ENCODE peak calls at places on chromosomes 6 and 20, in seven cellular contexts. K is HCT116, G is HepG2, J is K562, T is GM12878, F is H1, E is SK-N-SH. Q is an unnamed sample.

GRCh38 chr6:143427109-143427817 is 23.2 kb downstream of the ADAT2 start:
- DNase-seq in K (no peak), G (peak), J (peak), T (no peak), F (peak), E (peak), Q (peak)

GRCh38 chr20:46752639-46753235 is 43.3 kb downstream of the SLC2A10 start:
- DNase-seq in K (no peak), G (peak), J (peak), T (no peak), F (no peak), E (peak), Q (no peak)

GRCh38 chr6:169237496-169238134 is 16.0 kb downstream of the THBS2 start:
- DNase-seq in K (no peak), G (no peak), J (no peak), T (no peak), F (no peak), E (no peak), Q (no peak)

GRCh38 chr6:5204340-5204739 is 56.4 kb downstream of the LYRM4 start:
- DNase-seq in K (no peak), G (no peak), J (no peak), T (no peak), F (no peak), E (no peak), Q (no peak)

GRCh38 chr20:32325706-32326506 is 32.2 kb upstream of the ASXL1 start:
- DNase-seq in K (peak), G (peak), J (peak), T (no peak), F (no peak), E (no peak), Q (peak)

GRCh38 chr20:59459586-59459985 is 144.8 kb upstream of the PHACTR3 start:
- DNase-seq in K (no peak), G (no peak), J (no peak), T (no peak), F (no peak), E (no peak), Q (no peak)

GRCh38 chr20:22866757-22867425 is 168.2 kb upstream of the SSTR4 start:
- DNase-seq in K (no peak), G (no peak), J (no peak), T (no peak), F (no peak), E (no peak), Q (no peak)

GRCh38 chr20:32960222-32960518 is 44.1 kb downstream of the SUN5 start:
- DNase-seq in K (no peak), G (no peak), J (no peak), T (no peak), F (no peak), E (no peak), Q (no peak)

GRCh38 chr6:37137881-37138568 is 31.9 kb upstream of the PIM1 start:
- DNase-seq in K (no peak), G (peak), J (no peak), T (no peak), F (peak), E (no peak), Q (no peak)

GRCh38 chr20:36225666-36226065 is 10.6 kb upstream of the AAR2 start:
- DNase-seq in K (no peak), G (no peak), J (no peak), T (no peak), F (no peak), E (no peak), Q (no peak)

GRCh38 chr6:139882234-139882633 is 507.8 kb upstream of the CITED2 start:
- DNase-seq in K (no peak), G (no peak), J (peak), T (no peak), F (no peak), E (no peak), Q (no peak)

GRCh38 chr6:113858605-113859348 is 1.6 kb downstream of the MARCKS start:
- DNase-seq in K (peak), G (peak), J (peak), T (peak), F (peak), E (peak), Q (no peak)

GRCh38 chr6:10441655-10442009 is 26.8 kb upstream of the TFAP2A start:
- DNase-seq in K (no peak), G (no peak), J (no peak), T (no peak), F (no peak), E (no peak), Q (no peak)

GRCh38 chr20:373171-373890 is 7.2 kb upstream of the TRIB3 start:
- DNase-seq in K (peak), G (peak), J (peak), T (no peak), F (no peak), E (peak), Q (no peak)

GRCh38 chr6:105596284-105596755 is 193.4 kb upstream of the PREP start:
- DNase-seq in K (no peak), G (no peak), J (no peak), T (no peak), F (no peak), E (no peak), Q (peak)

GRCh38 chr20:6702144-6702543 is 65.3 kb upstream of the BMP2 start:
- DNase-seq in K (no peak), G (no peak), J (no peak), T (no peak), F (no peak), E (no peak), Q (no peak)

GRCh38 chr6:142474446-142475289 is 172.9 kb downstream of the ADGRG6 start:
- DNase-seq in K (peak), G (peak), J (peak), T (no peak), F (peak), E (peak), Q (peak)

GRCh38 chr20:25310268-25310920 is 62.5 kb downstream of the PYGB start:
- DNase-seq in K (peak), G (peak), J (peak), T (peak), F (no peak), E (peak), Q (peak)

GRCh38 chr6:69835414-69836179 is 30.8 kb upstream of the COL19A1 start:
- DNase-seq in K (peak), G (peak), J (peak), T (no peak), F (no peak), E (peak), Q (peak)

GRCh38 chr20:46563170-46563847 is 12.9 kb upstream of the OCSTAMP start:
- DNase-seq in K (no peak), G (no peak), J (peak), T (no peak), F (no peak), E (no peak), Q (no peak)

GRCh38 chr6:97215157-97215769 is 67.8 kb downstream of the MMS22L start:
- DNase-seq in K (peak), G (peak), J (peak), T (no peak), F (peak), E (peak), Q (peak)

GRCh38 chr6:77180367-77180766 is 282.9 kb downstream of the HTR1B start:
- DNase-seq in K (no peak), G (no peak), J (no peak), T (no peak), F (no peak), E (no peak), Q (no peak)

GRCh38 chr6:129112591-129112990 is 229.7 kb downstream of the LAMA2 start:
- DNase-seq in K (no peak), G (no peak), J (no peak), T (no peak), F (no peak), E (no peak), Q (no peak)

GRCh38 chr6:139539852-139540251 is 165.4 kb upstream of the CITED2 start:
- DNase-seq in K (peak), G (peak), J (no peak), T (no peak), F (peak), E (peak), Q (peak)

GRCh38 chr6:36131517-36132220 is 1.4 kb downstream of the MAPK13 start:
- DNase-seq in K (no peak), G (peak), J (peak), T (peak), F (no peak), E (peak), Q (no peak)

GRCh38 chr6:6057442-6058053 is 50.8 kb upstream of the NRN1 start:
- DNase-seq in K (peak), G (peak), J (peak), T (peak), F (no peak), E (peak), Q (peak)

GRCh38 chr6:42266542-42266941 is 48.9 kb upstream of the MRPS10 start:
- DNase-seq in K (no peak), G (no peak), J (no peak), T (no peak), F (no peak), E (no peak), Q (no peak)

GRCh38 chr6:105482227-105482839 is 79.5 kb upstream of the PREP start:
- DNase-seq in K (no peak), G (no peak), J (peak), T (no peak), F (no peak), E (no peak), Q (no peak)

GRCh38 chr6:63813531-63813930 is 177.9 kb downstream of the PHF3 start:
- DNase-seq in K (no peak), G (no peak), J (no peak), T (no peak), F (no peak), E (peak), Q (no peak)

GRCh38 chr6:33566182-33567084 is 13.6 kb downstream of the BAK1 start:
- DNase-seq in K (no peak), G (no peak), J (no peak), T (no peak), F (no peak), E (no peak), Q (no peak)

GRCh38 chr6:131754715-131755567 is 44.1 kb upstream of the CTAGE9 start:
- DNase-seq in K (no peak), G (peak), J (no peak), T (no peak), F (no peak), E (no peak), Q (peak)

GRCh38 chr6:135270676-135271536 is 89.8 kb downstream of the MYB start:
- DNase-seq in K (no peak), G (no peak), J (no peak), T (no peak), F (peak), E (no peak), Q (no peak)

GRCh38 chr6:11534561-11534960 is 3.0 kb upstream of the TMEM170B start:
- DNase-seq in K (no peak), G (peak), J (no peak), T (no peak), F (no peak), E (no peak), Q (no peak)

GRCh38 chr20:49349078-49349477 is 71.2 kb upstream of the ZNFX1 start:
- DNase-seq in K (no peak), G (no peak), J (no peak), T (no peak), F (no peak), E (no peak), Q (no peak)

GRCh38 chr6:154106251-154106650 is 67.2 kb downstream of the OPRM1 start:
- DNase-seq in K (no peak), G (no peak), J (no peak), T (no peak), F (no peak), E (no peak), Q (no peak)

GRCh38 chr6:36642913-36643817 is 35.3 kb upstream of the CDKN1A start:
- DNase-seq in K (no peak), G (peak), J (no peak), T (no peak), F (no peak), E (no peak), Q (no peak)

GRCh38 chr6:125277838-125278237 is 23.9 kb downstream of the HDDC2 start:
- DNase-seq in K (no peak), G (no peak), J (no peak), T (no peak), F (no peak), E (no peak), Q (no peak)

GRCh38 chr6:163956571-163957407 is 542.3 kb downstream of the QKI start:
- DNase-seq in K (peak), G (peak), J (peak), T (peak), F (peak), E (peak), Q (peak)

GRCh38 chr6:62150048-62150663 is 135.9 kb downstream of the KHDRBS2 start:
- DNase-seq in K (peak), G (peak), J (peak), T (no peak), F (no peak), E (peak), Q (peak)

GRCh38 chr6:158369241-158369640 is 57.0 kb downstream of the TULP4 start:
- DNase-seq in K (no peak), G (no peak), J (no peak), T (no peak), F (no peak), E (no peak), Q (no peak)
- TF ChIP-seq SIN3A in K (no peak), G (no peak), J (no peak), T (no peak), F (no peak), E (no peak), Q (no peak)

GRCh38 chr20:41748051-41748450 is 129.9 kb upstream of the CHD6 start:
- DNase-seq in K (no peak), G (no peak), J (no peak), T (no peak), F (no peak), E (no peak), Q (no peak)
- TF ChIP-seq SIN3A in K (no peak), G (no peak), J (no peak), T (no peak), F (no peak), E (no peak), Q (no peak)

GRCh38 chr20:52180167-52180840 is 11.3 kb downstream of the ZFP64 start:
- DNase-seq in K (no peak), G (no peak), J (no peak), T (no peak), F (no peak), E (no peak), Q (no peak)
- TF ChIP-seq SIN3A in K (no peak), G (no peak), J (no peak), T (no peak), F (no peak), E (no peak), Q (no peak)

GRCh38 chr6:29925341-29926080 is 16.8 kb upstream of the HLA-A start:
- DNase-seq in K (no peak), G (no peak), J (no peak), T (no peak), F (no peak), E (no peak), Q (no peak)

GRCh38 chr6:29927841-29928388 is 14.4 kb upstream of the HLA-A start:
- DNase-seq in K (no peak), G (no peak), J (no peak), T (no peak), F (no peak), E (no peak), Q (no peak)

GRCh38 chr6:29926081-29926794 is 16.1 kb upstream of the HLA-A start:
- DNase-seq in K (no peak), G (no peak), J (no peak), T (no peak), F (no peak), E (no peak), Q (no peak)

GRCh38 chr6:29924731-29925130 is 17.6 kb upstream of the HLA-A start:
- DNase-seq in K (peak), G (no peak), J (no peak), T (no peak), F (no peak), E (no peak), Q (no peak)

DNA sequence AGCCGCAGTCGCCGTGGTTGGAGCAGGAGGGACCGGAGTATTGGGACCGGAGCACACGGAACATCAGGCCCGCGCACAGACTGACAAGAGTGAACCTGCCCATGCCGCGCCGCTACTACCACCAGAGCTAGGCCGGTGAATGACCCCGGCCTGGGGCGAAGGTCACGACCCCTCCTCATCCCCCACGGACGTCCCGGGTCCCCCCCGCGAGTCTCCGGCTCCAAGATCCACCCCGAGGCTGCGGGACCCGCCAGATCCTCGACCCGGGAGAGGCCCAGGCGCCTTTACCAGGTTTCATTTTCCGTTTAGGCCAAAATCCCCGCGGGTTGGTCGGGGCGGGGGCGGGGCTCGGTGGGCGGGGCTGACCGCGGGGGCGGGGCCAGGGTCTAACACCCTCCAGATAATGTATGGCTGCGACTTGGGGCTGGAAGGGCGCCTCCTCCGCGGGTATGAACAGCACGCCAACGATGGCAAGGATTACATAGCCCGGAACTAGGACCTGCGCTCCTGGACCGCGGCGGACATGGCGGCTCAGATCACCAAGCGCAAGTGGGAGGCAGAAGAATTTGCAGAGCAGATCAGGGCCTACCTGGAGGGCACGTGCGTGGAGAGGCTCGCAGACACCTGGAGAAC is 15.4 kb upstream of the HLA-A start:
- DNase-seq in K (no peak), G (peak), J (no peak), T (no peak), F (no peak), E (no peak), Q (no peak)
- TF ChIP-seq SIN3A in K (no peak), G (peak), J (no peak), T (peak), F (no peak), E (no peak), Q (peak)

DNA sequence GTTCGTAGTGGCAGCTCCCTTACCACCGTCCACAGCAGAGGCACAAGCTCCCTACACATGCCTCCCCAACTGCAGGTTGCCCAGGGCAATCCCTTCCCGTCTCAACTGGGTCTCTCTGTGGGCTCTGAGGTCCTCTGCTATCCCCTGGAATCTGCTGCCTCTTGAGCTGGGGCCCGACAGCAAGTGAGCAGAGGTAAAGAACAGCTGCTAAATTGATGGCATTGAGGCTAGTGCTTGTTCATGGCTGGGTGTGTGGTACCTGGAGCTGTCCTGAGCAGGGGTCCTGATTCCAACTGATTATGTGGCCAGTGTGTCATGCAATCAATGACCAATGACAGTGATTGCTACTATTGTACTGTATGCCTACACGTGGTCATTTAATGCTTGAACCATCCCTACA is 40.9 kb downstream of the HNF4A start:
- DNase-seq in K (no peak), G (no peak), J (no peak), T (no peak), F (no peak), E (no peak), Q (no peak)
- TF ChIP-seq SIN3A in K (no peak), G (no peak), J (no peak), T (no peak), F (peak), E (no peak), Q (no peak)